ENCODE peak calls at places on chromosomes 13 and 19, in five cellular contexts. L is activated CD4-positive, alpha-beta T cell treated with anti-CD3 and anti-CD28 coated beads for 1 hour; U is GM13977; N is HT1080; X is NCI-H1436. Y is an unnamed sample.

GRCh38 chr19:1247747-1248453 is 483 bp upstream of the MIDN start:
- DNase-seq in L (peak), U (no peak), N (peak), X (no peak), Y (peak)

GRCh38 chr13:99403458-99403971 is 96.3 kb upstream of the GPR183 start:
- DNase-seq in L (no peak), U (no peak), N (no peak), X (no peak), Y (no peak)

GRCh38 chr19:36257512-36257876 is 42.6 kb downstream of the ZNF146 start:
- DNase-seq in L (no peak), U (no peak), N (no peak), X (no peak), Y (no peak)

GRCh38 chr13:29457299-29457698 is 138.2 kb downstream of the SLC7A1 start:
- DNase-seq in L (no peak), U (no peak), N (peak), X (no peak), Y (peak)

GRCh38 chr19:44278181-44278690 is 18.6 kb downstream of the ZNF233 start:
- DNase-seq in L (no peak), U (no peak), N (no peak), X (no peak), Y (peak)

GRCh38 chr13:98665638-98665995 is 86.9 kb downstream of the SLC15A1 start:
- DNase-seq in L (no peak), U (no peak), N (no peak), X (no peak), Y (no peak)

GRCh38 chr13:98476106-98476505 is 100.8 kb downstream of the STK24 start:
- DNase-seq in L (no peak), U (peak), N (peak), X (no peak), Y (no peak)

GRCh38 chr13:49597043-49597669 is 11.8 kb upstream of the RCBTB1 start:
- DNase-seq in L (no peak), U (no peak), N (no peak), X (no peak), Y (no peak)

GRCh38 chr19:1455336-1456120 is 5.6 kb downstream of the APC2 start:
- DNase-seq in L (no peak), U (peak), N (peak), X (peak), Y (peak)

GRCh38 chr19:15466851-15467733 is 2.7 kb upstream of the RASAL3 start:
- DNase-seq in L (peak), U (peak), N (peak), X (no peak), Y (peak)

GRCh38 chr13:73622375-73622774 is 511.8 kb downstream of the KLF12 start:
- DNase-seq in L (no peak), U (no peak), N (no peak), X (no peak), Y (no peak)

GRCh38 chr19:46609511-46610412 is 8.6 kb downstream of the CALM3 start:
- DNase-seq in L (peak), U (peak), N (no peak), X (no peak), Y (no peak)

GRCh38 chr19:55857149-55857548 is 20.8 kb downstream of the NLRP4 start:
- DNase-seq in L (no peak), U (no peak), N (no peak), X (no peak), Y (no peak)

GRCh38 chr19:8251025-8251472 is 41.9 kb downstream of the CERS4 start:
- DNase-seq in L (no peak), U (no peak), N (no peak), X (no peak), Y (no peak)

Y was measured in RKO.